ENCODE peak calls at places on chromosomes 3 and 15, in eight cellular contexts. One of them, this sample, is unnamed.

GRCh38 chr3:42507252-42507651 is 4.8 kb downstream of the VIPR1 start:
- DNase-seq in CD8-positive, alpha-beta T cell: no peak
- DNase-seq in posterior vena cava: peak; percentile 29
- DNase-seq in uterus: no peak
- DNase-seq in osteocyte: peak; percentile 23
- DNase-seq in activated CD8-positive, alpha-beta memory T cell treated with anti-CD3 and anti-CD28 coated beads, Interleukin-2, amount 50 U/mL, for 48 hours: peak; percentile 52
- DNase-seq in colonic mucosa: peak; percentile 86
- DNase-seq in activated CD4-positive, alpha-beta T cell treated with anti-CD3 and anti-CD28 coated beads, Interleukin-2, amount 50 U/mL, for 24 hours: no peak
- DNase-seq in this sample: no peak

GRCh38 chr3:14534379-14535191 is 5.6 kb downstream of the GRIP2 start:
- DNase-seq in CD8-positive, alpha-beta T cell: no peak
- DNase-seq in posterior vena cava: no peak
- DNase-seq in uterus: no peak
- DNase-seq in osteocyte: no peak
- DNase-seq in activated CD8-positive, alpha-beta memory T cell treated with anti-CD3 and anti-CD28 coated beads, Interleukin-2, amount 50 U/mL, for 48 hours: no peak
- DNase-seq in colonic mucosa: no peak
- DNase-seq in activated CD4-positive, alpha-beta T cell treated with anti-CD3 and anti-CD28 coated beads, Interleukin-2, amount 50 U/mL, for 24 hours: no peak
- DNase-seq in this sample: no peak

GRCh38 chr3:196317702-196318467 is at the start of gene DYNLT2B:
- DNase-seq in CD8-positive, alpha-beta T cell: peak; percentile 84
- DNase-seq in posterior vena cava: peak; percentile 96
- DNase-seq in uterus: peak; percentile 86
- DNase-seq in osteocyte: peak; percentile 96
- DNase-seq in activated CD8-positive, alpha-beta memory T cell treated with anti-CD3 and anti-CD28 coated beads, Interleukin-2, amount 50 U/mL, for 48 hours: peak; percentile 92
- DNase-seq in colonic mucosa: peak; percentile 88
- DNase-seq in activated CD4-positive, alpha-beta T cell treated with anti-CD3 and anti-CD28 coated beads, Interleukin-2, amount 50 U/mL, for 24 hours: peak; percentile 78
- DNase-seq in this sample: peak; percentile 78

GRCh38 chr3:89527736-89528335 is 420.4 kb downstream of the EPHA3 start:
- DNase-seq in CD8-positive, alpha-beta T cell: no peak
- DNase-seq in posterior vena cava: no peak
- DNase-seq in uterus: no peak
- DNase-seq in osteocyte: no peak
- DNase-seq in activated CD8-positive, alpha-beta memory T cell treated with anti-CD3 and anti-CD28 coated beads, Interleukin-2, amount 50 U/mL, for 48 hours: no peak
- DNase-seq in colonic mucosa: no peak
- DNase-seq in activated CD4-positive, alpha-beta T cell treated with anti-CD3 and anti-CD28 coated beads, Interleukin-2, amount 50 U/mL, for 24 hours: no peak
- DNase-seq in this sample: no peak

GRCh38 chr3:3305087-3305486 is 125.6 kb upstream of the CRBN start:
- DNase-seq in CD8-positive, alpha-beta T cell: no peak
- DNase-seq in posterior vena cava: no peak
- DNase-seq in uterus: no peak
- DNase-seq in osteocyte: no peak
- DNase-seq in activated CD8-positive, alpha-beta memory T cell treated with anti-CD3 and anti-CD28 coated beads, Interleukin-2, amount 50 U/mL, for 48 hours: no peak
- DNase-seq in colonic mucosa: no peak
- DNase-seq in activated CD4-positive, alpha-beta T cell treated with anti-CD3 and anti-CD28 coated beads, Interleukin-2, amount 50 U/mL, for 24 hours: no peak
- DNase-seq in this sample: no peak

GRCh38 chr15:40339621-40339945 is 1.2 kb downstream of the CCDC9B start:
- DNase-seq in CD8-positive, alpha-beta T cell: no peak
- DNase-seq in posterior vena cava: peak; percentile 79
- DNase-seq in uterus: no peak
- DNase-seq in osteocyte: no peak
- DNase-seq in activated CD8-positive, alpha-beta memory T cell treated with anti-CD3 and anti-CD28 coated beads, Interleukin-2, amount 50 U/mL, for 48 hours: no peak
- DNase-seq in colonic mucosa: no peak
- DNase-seq in activated CD4-positive, alpha-beta T cell treated with anti-CD3 and anti-CD28 coated beads, Interleukin-2, amount 50 U/mL, for 24 hours: no peak
- DNase-seq in this sample: no peak

GRCh38 chr3:19559724-19560442 is 374.1 kb downstream of the EFHB start:
- DNase-seq in CD8-positive, alpha-beta T cell: no peak
- DNase-seq in posterior vena cava: no peak
- DNase-seq in uterus: no peak
- DNase-seq in osteocyte: no peak
- DNase-seq in activated CD8-positive, alpha-beta memory T cell treated with anti-CD3 and anti-CD28 coated beads, Interleukin-2, amount 50 U/mL, for 48 hours: no peak
- DNase-seq in colonic mucosa: no peak
- DNase-seq in activated CD4-positive, alpha-beta T cell treated with anti-CD3 and anti-CD28 coated beads, Interleukin-2, amount 50 U/mL, for 24 hours: no peak
- DNase-seq in this sample: no peak

GRCh38 chr3:31081031-31081662 is 186.7 kb upstream of the GADL1 start:
- DNase-seq in CD8-positive, alpha-beta T cell: no peak
- DNase-seq in posterior vena cava: no peak
- DNase-seq in uterus: no peak
- DNase-seq in osteocyte: no peak
- DNase-seq in activated CD8-positive, alpha-beta memory T cell treated with anti-CD3 and anti-CD28 coated beads, Interleukin-2, amount 50 U/mL, for 48 hours: no peak
- DNase-seq in colonic mucosa: no peak
- DNase-seq in activated CD4-positive, alpha-beta T cell treated with anti-CD3 and anti-CD28 coated beads, Interleukin-2, amount 50 U/mL, for 24 hours: no peak
- DNase-seq in this sample: no peak

GRCh38 chr3:62496509-62496908 is 123.2 kb upstream of the FEZF2 start:
- DNase-seq in CD8-positive, alpha-beta T cell: no peak
- DNase-seq in posterior vena cava: no peak
- DNase-seq in uterus: no peak
- DNase-seq in osteocyte: no peak
- DNase-seq in activated CD8-positive, alpha-beta memory T cell treated with anti-CD3 and anti-CD28 coated beads, Interleukin-2, amount 50 U/mL, for 48 hours: no peak
- DNase-seq in colonic mucosa: no peak
- DNase-seq in activated CD4-positive, alpha-beta T cell treated with anti-CD3 and anti-CD28 coated beads, Interleukin-2, amount 50 U/mL, for 24 hours: no peak
- DNase-seq in this sample: no peak

GRCh38 chr3:163622384-163622783 is 1455.9 kb downstream of the SI start:
- DNase-seq in CD8-positive, alpha-beta T cell: no peak
- DNase-seq in posterior vena cava: no peak
- DNase-seq in uterus: no peak
- DNase-seq in osteocyte: no peak
- DNase-seq in activated CD8-positive, alpha-beta memory T cell treated with anti-CD3 and anti-CD28 coated beads, Interleukin-2, amount 50 U/mL, for 48 hours: no peak
- DNase-seq in colonic mucosa: no peak
- DNase-seq in activated CD4-positive, alpha-beta T cell treated with anti-CD3 and anti-CD28 coated beads, Interleukin-2, amount 50 U/mL, for 24 hours: no peak
- DNase-seq in this sample: no peak

This sample was measured in T-cell.